ENCODE peak calls at places on chromosome 12, in six cellular contexts. U is OCI-LY7, M is hepatocyte, L is HCT116, W is SK-N-SH, X is GM23248. Z is an unnamed sample.

GRCh38 chr12:43282106-43282505 is 269.9 kb downstream of the ADAMTS20 start:
- DNase-seq in X (peak), U (no peak), L (peak), M (peak), W (peak), Z (peak)

GRCh38 chr12:24546661-24547060 is 402.2 kb downstream of the BCAT1 start:
- DNase-seq in X (no peak), W (no peak), U (no peak), M (no peak), L (no peak), Z (no peak)

GRCh38 chr12:98151984-98152383 is 363.4 kb upstream of the TMPO start:
- DNase-seq in U (no peak), M (no peak), X (no peak), W (no peak), L (no peak), Z (no peak)

GRCh38 chr12:131217024-131217586 is 263.4 kb downstream of the ADGRD1 start:
- DNase-seq in W (no peak), L (no peak), X (no peak), U (no peak), M (no peak), Z (no peak)

GRCh38 chr12:2212971-2213869 is 160.4 kb downstream of the CACNA1C start:
- DNase-seq in X (no peak), U (no peak), W (peak), L (no peak), M (peak), Z (no peak)

GRCh38 chr12:118029166-118029565 is 12.7 kb downstream of the RFC5 start:
- DNase-seq in X (no peak), M (no peak), U (no peak), L (no peak), W (no peak), Z (no peak)

GRCh38 chr12:122081108-122081696 is 2.6 kb downstream of the MLXIP start:
- DNase-seq in U (no peak), M (no peak), X (peak), W (no peak), L (no peak), Z (peak)

GRCh38 chr12:106581543-106582263 is 1.1 kb upstream of the RFX4 start:
- DNase-seq in U (no peak), L (no peak), W (peak), X (peak), M (peak), Z (no peak)

GRCh38 chr12:130924946-130925345 is 28.8 kb upstream of the ADGRD1 start:
- DNase-seq in W (no peak), U (no peak), M (no peak), L (no peak), X (no peak), Z (no peak)

GRCh38 chr12:12158858-12159257 is 88.1 kb downstream of the BCL2L14 start:
- DNase-seq in M (no peak), W (no peak), X (no peak), U (no peak), L (no peak), Z (no peak)

GRCh38 chr12:64181504-64182291 is 40.4 kb downstream of the KICS2 start:
- DNase-seq in L (peak), X (peak), M (peak), U (no peak), W (peak), Z (peak)

GRCh38 chr12:58502857-58503256 is 417.4 kb downstream of the LRIG3 start:
- DNase-seq in W (no peak), U (no peak), X (peak), M (peak), L (no peak), Z (no peak)

GRCh38 chr12:79020106-79020505 is 155.5 kb downstream of the SYT1 start:
- DNase-seq in W (peak), U (no peak), M (no peak), L (no peak), X (no peak), Z (peak)

GRCh38 chr12:57096748-57097553 is 8.0 kb downstream of the NAB2 start:
- DNase-seq in X (no peak), U (no peak), M (no peak), L (no peak), W (peak), Z (no peak)

GRCh38 chr12:15662983-15663659 is 126.1 kb downstream of the EPS8 start:
- DNase-seq in U (no peak), L (peak), W (peak), M (no peak), X (no peak), Z (peak)

GRCh38 chr12:117158096-117158495 is 32.2 kb downstream of the FBXO21 start:
- DNase-seq in W (no peak), L (no peak), U (no peak), M (no peak), X (no peak), Z (no peak)

GRCh38 chr12:123264642-123265041 is 7.0 kb downstream of the CDK2AP1 start:
- DNase-seq in L (no peak), U (peak), M (no peak), W (peak), X (no peak), Z (no peak)

GRCh38 chr12:122974274-122974891 is 661 bp upstream of the OGFOD2 start:
- DNase-seq in U (peak), M (peak), X (peak), W (peak), L (peak), Z (peak)

GRCh38 chr12:1583421-1584078 is 10.8 kb downstream of the FBXL14 start:
- DNase-seq in M (peak), X (peak), W (peak), L (peak), U (peak), Z (peak)

GRCh38 chr12:110501378-110501721 is 561 bp downstream of the VPS29 start:
- DNase-seq in X (peak), W (peak), L (no peak), M (peak), U (peak), Z (peak)

GRCh38 chr12:1828863-1829262 is 8.5 kb downstream of the LRTM2 start:
- DNase-seq in U (no peak), W (no peak), L (no peak), X (no peak), M (no peak), Z (no peak)

GRCh38 chr12:106288510-106289195 is 13.9 kb upstream of the TCP11L2 start:
- DNase-seq in L (peak), U (no peak), M (peak), X (peak), W (no peak), Z (peak)

GRCh38 chr12:73421832-73422231 is 1115.8 kb upstream of the ATXN7L3B start:
- DNase-seq in L (no peak), U (no peak), X (peak), M (no peak), W (no peak), Z (peak)

GRCh38 chr12:16950041-16950677 is 344.2 kb upstream of the LMO3 start:
- DNase-seq in X (no peak), W (no peak), L (no peak), M (no peak), U (no peak), Z (no peak)

GRCh38 chr12:124679533-124680371 is 112.3 kb upstream of the NCOR2 start:
- DNase-seq in M (no peak), U (no peak), X (peak), W (no peak), L (no peak), Z (peak)

GRCh38 chr12:127998936-127999467 is 268.0 kb upstream of the TMEM132C start:
- DNase-seq in X (peak), M (no peak), U (no peak), W (no peak), L (no peak), Z (peak)

GRCh38 chr12:112367986-112368385 is 14.2 kb downstream of the HECTD4 start:
- DNase-seq in W (no peak), X (no peak), M (no peak), L (no peak), U (no peak), Z (no peak)

GRCh38 chr12:32887058-32887457 is 9.5 kb downstream of the PKP2 start:
- DNase-seq in M (no peak), W (no peak), U (no peak), X (no peak), L (no peak), Z (no peak)

GRCh38 chr12:27297576-27297975 is 35.1 kb upstream of the BMAL2 start:
- DNase-seq in M (no peak), L (no peak), U (no peak), X (no peak), W (no peak), Z (no peak)

GRCh38 chr12:19415563-19415962 is 23.7 kb upstream of the AEBP2 start:
- DNase-seq in U (no peak), X (no peak), M (no peak), W (no peak), L (no peak), Z (no peak)

GRCh38 chr12:106418970-106419369 is 61.4 kb downstream of the POLR3B start:
- DNase-seq in U (no peak), L (no peak), M (no peak), W (no peak), X (no peak), Z (no peak)

GRCh38 chr12:23944067-23944466 is 5.4 kb downstream of the SOX5 start:
- DNase-seq in X (no peak), U (no peak), L (no peak), M (no peak), W (no peak), Z (no peak)

GRCh38 chr12:236445-236844 is 22.5 kb upstream of the SLC6A12 start:
- DNase-seq in L (no peak), U (no peak), X (no peak), M (no peak), W (no peak), Z (no peak)

GRCh38 chr12:234891-235415 is 21.0 kb upstream of the SLC6A12 start:
- DNase-seq in U (no peak), M (no peak), W (no peak), L (no peak), X (no peak), Z (no peak)

GRCh38 chr12:238116-238515 is 24.2 kb upstream of the SLC6A12 start:
- DNase-seq in W (no peak), M (no peak), L (no peak), U (no peak), X (no peak), Z (no peak)

GRCh38 chr12:238736-239398 is 23.8 kb downstream of the SLC6A13 start:
- DNase-seq in L (no peak), X (no peak), W (no peak), M (no peak), U (no peak), Z (no peak)

DNA sequence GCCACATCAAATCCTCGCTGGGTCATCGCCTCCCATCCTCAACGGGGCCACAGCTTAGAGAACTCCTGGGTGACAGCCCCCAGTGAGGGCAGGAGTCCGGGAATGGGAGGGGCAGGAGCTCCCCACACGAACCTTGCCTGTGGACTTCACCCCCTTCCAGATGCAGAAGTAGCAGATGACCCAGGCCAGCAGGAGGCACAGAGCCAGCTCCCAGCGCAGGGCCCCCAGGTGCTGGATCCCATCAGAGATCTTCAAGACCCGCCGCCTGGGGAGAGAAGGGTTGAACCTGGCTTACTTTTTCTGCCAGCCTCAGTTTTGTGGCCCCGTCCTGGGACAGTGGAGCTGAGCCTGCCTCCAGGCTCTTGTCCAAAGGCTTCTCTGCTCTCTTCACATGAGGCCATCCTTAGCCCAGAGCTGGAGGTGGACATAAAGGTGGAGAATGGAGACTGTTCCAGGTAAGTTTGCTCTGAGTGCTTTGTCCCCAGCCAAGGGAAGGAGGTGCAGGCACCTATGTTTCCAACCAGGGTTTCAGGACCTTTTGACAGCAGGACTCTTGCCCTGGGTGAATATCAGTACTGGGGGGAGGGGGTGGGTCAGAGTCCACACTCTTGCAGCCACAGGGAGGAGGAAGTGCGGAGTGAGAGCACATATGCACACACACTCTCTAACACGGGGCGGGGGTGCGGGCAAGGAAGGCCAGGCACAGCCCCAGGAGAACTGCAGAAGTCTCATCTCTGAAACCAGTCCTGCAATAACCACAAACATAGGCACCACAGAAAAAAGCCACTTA is 23.3 kb upstream of the SLC6A12 start:
- DNase-seq in M (peak), U (no peak), W (no peak), L (no peak), X (no peak), Z (no peak)
- TF ChIP-seq EZH2phosphoT487 in M (no peak), U (no peak), W (no peak), L (no peak), X (no peak), Z (no peak)

GRCh38 chr12:7961395-7962188 is 25.6 kb upstream of the SLC2A3 start:
- DNase-seq in M (no peak), U (no peak), L (no peak), W (no peak), X (no peak), Z (no peak)

DNA sequence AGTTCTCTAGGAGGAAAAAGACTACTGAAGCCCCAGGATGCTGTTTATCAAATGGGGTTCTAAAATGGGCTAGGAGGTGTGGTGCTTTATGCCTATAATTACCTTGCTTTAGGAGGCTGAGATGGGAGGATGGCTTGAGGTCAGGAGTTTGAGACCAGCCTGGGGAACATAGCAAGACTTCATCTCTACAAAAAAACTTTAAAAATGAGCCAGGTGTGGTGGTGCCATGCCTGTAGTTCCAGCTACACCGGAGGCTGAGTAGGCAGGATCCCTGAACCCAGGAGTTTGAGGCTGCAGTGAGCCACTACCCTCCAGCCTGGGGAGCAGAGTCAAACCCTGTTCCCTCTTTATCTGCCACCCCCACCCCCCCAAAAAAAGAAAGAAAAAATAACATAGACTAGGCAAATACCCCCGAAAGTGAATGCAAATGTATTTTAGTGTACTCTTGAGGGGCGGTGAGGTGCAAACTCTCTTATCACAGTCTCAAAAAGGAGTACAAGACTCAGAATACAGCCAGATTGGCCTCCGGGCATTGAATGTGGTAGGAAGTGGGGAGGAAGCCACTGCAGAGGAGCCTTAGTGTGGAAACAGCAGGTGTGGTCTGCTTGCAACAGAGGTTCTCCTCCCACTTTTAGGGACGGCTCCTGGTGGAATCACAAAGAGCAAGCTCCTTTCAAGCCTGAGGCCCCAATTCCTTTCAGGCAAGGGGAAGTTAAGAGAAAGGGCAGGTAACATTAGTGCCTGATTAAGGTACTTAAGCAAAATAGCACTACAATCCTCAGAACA is 23.5 kb upstream of the SLC2A3 start:
- DNase-seq in L (no peak), M (peak), X (peak), W (no peak), U (peak), Z (peak)
- TF ChIP-seq EZH2phosphoT487 in L (no peak), M (no peak), X (no peak), W (no peak), U (no peak), Z (no peak)

GRCh38 chr12:92625639-92626310 is 77.0 kb upstream of the PLEKHG7 start:
- DNase-seq in M (no peak), U (no peak), L (no peak), X (no peak), W (no peak), Z (no peak)
- TF ChIP-seq EZH2phosphoT487 in M (no peak), U (no peak), L (no peak), X (no peak), W (no peak), Z (no peak)

GRCh38 chr12:51753980-51754675 is 94.4 kb downstream of the FIGNL2 start:
- DNase-seq in L (no peak), W (no peak), M (no peak), U (no peak), X (no peak), Z (no peak)
- TF ChIP-seq EZH2phosphoT487 in L (no peak), W (no peak), M (no peak), U (no peak), X (no peak), Z (no peak)

GRCh38 chr12:94638521-94638920 is 11.8 kb downstream of the TMCC3 start:
- DNase-seq in U (no peak), W (no peak), M (no peak), L (no peak), X (no peak), Z (no peak)
- TF ChIP-seq EZH2phosphoT487 in U (no peak), W (no peak), M (no peak), L (no peak), X (no peak), Z (no peak)

GRCh38 chr12:77995436-77996167 is 164.9 kb downstream of the NAV3 start:
- DNase-seq in U (no peak), W (no peak), X (peak), L (peak), M (no peak), Z (peak)
- TF ChIP-seq EZH2phosphoT487 in U (no peak), W (no peak), X (no peak), L (no peak), M (no peak), Z (no peak)

DNA sequence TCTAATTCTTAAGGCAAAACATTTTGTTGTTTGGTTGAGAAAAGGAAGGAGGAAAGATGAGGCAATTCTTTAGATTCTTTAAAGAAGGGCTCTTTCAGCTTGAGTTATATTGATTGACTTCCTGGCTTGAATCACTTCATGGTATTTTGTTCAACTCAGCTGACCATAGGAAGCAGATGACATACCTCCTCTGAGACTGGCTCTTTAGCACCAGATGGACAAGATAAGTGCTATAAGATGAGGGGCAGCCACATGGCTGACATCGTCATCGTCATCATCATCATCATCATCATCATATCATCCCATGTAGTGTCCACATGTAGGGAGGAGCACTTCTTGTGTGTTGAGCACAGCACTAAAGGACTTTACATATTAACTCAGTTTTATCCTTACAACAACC is 81.3 kb downstream of the SSPN start:
- DNase-seq in U (no peak), W (no peak), L (no peak), M (no peak), X (no peak), Z (peak)
- TF ChIP-seq EZH2phosphoT487 in U (no peak), W (no peak), L (no peak), M (no peak), X (no peak), Z (no peak)

DNA sequence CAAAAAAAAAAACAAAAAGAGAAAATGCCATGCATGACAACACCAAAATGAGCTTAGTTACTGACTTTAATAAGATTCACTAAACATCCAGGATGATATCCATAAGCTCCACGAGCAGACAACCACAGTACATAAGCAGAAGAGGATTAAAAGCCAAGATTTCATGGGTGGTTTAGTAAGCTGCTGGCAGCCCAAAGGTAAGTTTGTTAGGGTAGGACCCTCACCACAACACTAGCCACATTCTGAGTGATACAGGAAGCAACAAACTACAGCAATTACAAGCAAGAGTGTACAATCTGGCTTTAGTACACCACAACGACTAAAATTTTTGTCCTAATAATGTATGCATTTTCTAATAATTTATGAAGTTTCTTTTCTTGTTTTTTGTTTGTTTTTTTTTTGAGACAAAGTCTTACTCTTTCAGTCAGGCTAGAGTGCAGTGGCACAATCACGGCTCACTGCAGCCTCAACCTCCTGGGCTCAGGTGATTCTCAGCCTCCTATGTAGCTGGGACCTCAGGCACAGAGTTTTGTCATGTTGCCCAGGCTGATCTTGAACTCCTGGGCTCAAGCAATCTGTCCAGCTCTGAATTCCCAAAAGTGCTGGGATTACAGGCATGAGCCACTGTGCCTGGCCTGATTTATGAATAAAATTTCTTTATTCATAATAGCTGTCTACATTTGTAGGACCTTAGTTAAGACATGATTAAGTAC is 221.4 kb downstream of the MED13L start:
- DNase-seq in W (no peak), L (no peak), M (no peak), X (no peak), U (no peak), Z (no peak)
- TF ChIP-seq EZH2phosphoT487 in W (no peak), L (no peak), M (no peak), X (no peak), U (no peak), Z (no peak)

Z was measured in PC-3.